ENCODE peak calls at places on chromosome 2, in nine cellular contexts. Z is smooth muscle cell of the brain vasculature; G is small intestine; D is ELR; C is activated T-helper 1 cell treated with anti-CD3 and anti-CD28 coated beads, Interleukin-2, amount 50 U/mL, for 16 hours; P is NCI-H524; F is HTR-8/SVneo; S is HEK293T; W is activated CD8-positive, alpha-beta memory T cell treated with anti-CD3 and anti-CD28 coated beads for 24 hours. O is an unnamed sample.

GRCh38 chr2:216446343-216446742 is 34.1 kb downstream of the SMARCAL1 start:
- DNase-seq in W (no peak), S (no peak), Z (no peak), P (no peak), G (no peak), C (no peak), F (no peak), D (no peak), O (no peak)

GRCh38 chr2:128832946-128833560 is 514.4 kb upstream of the HS6ST1 start:
- DNase-seq in W (no peak), C (no peak), D (no peak), P (no peak), S (no peak), F (no peak), Z (no peak), G (no peak), O (no peak)

GRCh38 chr2:132276571-132276981 is 114.8 kb upstream of the ANKRD30BL start:
- DNase-seq in Z (no peak), P (no peak), C (no peak), G (no peak), D (no peak), F (no peak), S (no peak), W (no peak), O (no peak)

GRCh38 chr2:150141241-150142001 is 346.0 kb downstream of the RND3 start:
- DNase-seq in W (no peak), D (peak), C (no peak), S (no peak), F (no peak), G (peak), P (no peak), Z (no peak), O (no peak)

GRCh38 chr2:61604433-61604832 is 66.3 kb upstream of the XPO1 start:
- DNase-seq in F (no peak), G (no peak), C (no peak), D (peak), S (no peak), P (no peak), Z (no peak), W (no peak), O (no peak)

GRCh38 chr2:69816923-69817542 is 12.4 kb upstream of the GMCL1 start:
- DNase-seq in G (peak), S (peak), P (peak), F (peak), W (peak), D (peak), C (peak), Z (peak), O (peak)

GRCh38 chr2:47046271-47046670 is 108.8 kb downstream of the STPG4 start:
- DNase-seq in F (no peak), G (no peak), S (no peak), Z (no peak), W (no peak), C (no peak), D (no peak), P (no peak), O (no peak)

GRCh38 chr2:217832987-217833386 is 169.8 kb downstream of the TNS1 start:
- DNase-seq in D (no peak), Z (no peak), F (no peak), W (no peak), P (no peak), C (no peak), G (no peak), S (no peak), O (no peak)

GRCh38 chr2:38499921-38500634 is 102.7 kb downstream of the HNRNPLL start:
- DNase-seq in W (no peak), D (no peak), Z (no peak), C (no peak), F (no peak), G (no peak), S (no peak), P (peak), O (no peak)

GRCh38 chr2:40208478-40208877 is 243.4 kb downstream of the SLC8A1 start:
- DNase-seq in Z (no peak), F (no peak), G (no peak), W (no peak), S (no peak), C (no peak), P (no peak), D (no peak), O (no peak)

GRCh38 chr2:96464651-96465050 is 40.5 kb downstream of the NEURL3 start:
- DNase-seq in W (no peak), C (no peak), P (peak), G (no peak), S (no peak), F (no peak), Z (no peak), D (no peak), O (no peak)

GRCh38 chr2:181300600-181301291 is 156.4 kb upstream of the ITGA4 start:
- DNase-seq in Z (no peak), P (no peak), G (peak), W (no peak), S (no peak), F (no peak), D (no peak), C (no peak), O (no peak)

GRCh38 chr2:55843096-55843991 is 80.2 kb downstream of the EFEMP1 start:
- DNase-seq in G (peak), W (no peak), D (peak), F (peak), C (no peak), S (peak), Z (no peak), P (no peak), O (no peak)

GRCh38 chr2:26438526-26438925 is 36.8 kb downstream of the DRC1 start:
- DNase-seq in G (peak), D (peak), W (no peak), S (no peak), P (peak), F (no peak), C (no peak), Z (no peak), O (no peak)

GRCh38 chr2:12428786-12429185 is 287.9 kb upstream of the TRIB2 start:
- DNase-seq in D (no peak), C (no peak), W (no peak), S (no peak), F (no peak), Z (peak), P (no peak), G (no peak), O (no peak)

GRCh38 chr2:18651842-18652774 is 62.7 kb upstream of the NT5C1B start:
- DNase-seq in Z (no peak), F (no peak), G (no peak), W (no peak), C (no peak), D (no peak), P (no peak), S (no peak), O (no peak)

GRCh38 chr2:200405599-200406298 is 99.3 kb downstream of the SPATS2L start:
- DNase-seq in F (peak), S (no peak), D (peak), C (no peak), G (peak), P (peak), W (no peak), Z (no peak), O (peak)

GRCh38 chr2:42329779-42330178 is 31.2 kb downstream of the COX7A2L start:
- DNase-seq in C (no peak), P (no peak), F (no peak), Z (no peak), G (no peak), S (no peak), D (no peak), W (no peak), O (no peak)

GRCh38 chr2:117551858-117552257 is 262.6 kb upstream of the DDX18 start:
- DNase-seq in P (no peak), G (no peak), C (no peak), Z (no peak), W (no peak), S (no peak), D (no peak), F (no peak), O (no peak)

GRCh38 chr2:205352593-205352992 is 329.7 kb upstream of the NRP2 start:
- DNase-seq in D (peak), S (no peak), G (no peak), Z (no peak), P (no peak), C (no peak), F (peak), W (no peak), O (no peak)

GRCh38 chr2:191255756-191256312 is 10.6 kb downstream of the MYO1B start:
- DNase-seq in G (no peak), P (no peak), Z (no peak), W (no peak), D (no peak), S (no peak), F (no peak), C (no peak), O (no peak)

GRCh38 chr2:144201126-144201525 is 318.8 kb downstream of the ZEB2 start:
- DNase-seq in C (no peak), P (no peak), F (no peak), W (no peak), S (no peak), D (no peak), G (no peak), Z (no peak), O (no peak)

GRCh38 chr2:127597984-127598380 is 48.0 kb upstream of the GPR17 start:
- DNase-seq in C (no peak), P (no peak), Z (no peak), G (no peak), S (no peak), F (no peak), W (no peak), D (peak), O (no peak)

GRCh38 chr2:224221455-224221913 is 180.4 kb downstream of the FAM124B start:
- DNase-seq in Z (peak), P (no peak), C (no peak), F (peak), S (no peak), G (no peak), D (peak), W (no peak), O (no peak)

GRCh38 chr2:183371545-183371944 is 247.3 kb downstream of the NUP35 start:
- DNase-seq in G (no peak), P (no peak), Z (no peak), D (peak), F (no peak), C (no peak), W (no peak), S (no peak), O (no peak)

O was measured in HuH-7.5.